ENCODE peak calls at places on chromosome X, in ten cellular contexts. One of them, this sample, is unnamed.

GRCh38 chrX:9923357-9923756 is 43.8 kb upstream of the CLDN34 start:
- DNase-seq in tibial nerve: no peak
- DNase-seq in GM12891: no peak
- DNase-seq in thyroid gland: peak
- DNase-seq in lower leg skin: no peak
- DNase-seq in transverse colon: no peak
- DNase-seq in sigmoid colon: no peak
- DNase-seq in A549: no peak
- DNase-seq in IMR-90: no peak
- DNase-seq in uterus: no peak
- DNase-seq in this sample: no peak

GRCh38 chrX:20116575-20117240 is at the start of gene MAP7D2:
- DNase-seq in tibial nerve: no peak
- DNase-seq in GM12891: no peak
- DNase-seq in thyroid gland: no peak
- DNase-seq in lower leg skin: no peak
- DNase-seq in transverse colon: no peak
- DNase-seq in sigmoid colon: no peak
- DNase-seq in A549: peak
- DNase-seq in IMR-90: no peak
- DNase-seq in uterus: no peak
- DNase-seq in this sample: no peak

GRCh38 chrX:123859409-123859827 is 435 bp upstream of the XIAP start:
- DNase-seq in tibial nerve: peak
- DNase-seq in GM12891: no peak
- DNase-seq in thyroid gland: no peak
- DNase-seq in lower leg skin: peak
- DNase-seq in transverse colon: peak
- DNase-seq in sigmoid colon: no peak
- DNase-seq in A549: no peak
- DNase-seq in IMR-90: no peak
- DNase-seq in uterus: no peak
- DNase-seq in this sample: peak

GRCh38 chrX:107507093-107507743 is 57.8 kb downstream of the FRMPD3 start:
- DNase-seq in tibial nerve: no peak
- DNase-seq in GM12891: no peak
- DNase-seq in thyroid gland: no peak
- DNase-seq in lower leg skin: peak
- DNase-seq in transverse colon: no peak
- DNase-seq in sigmoid colon: no peak
- DNase-seq in A549: no peak
- DNase-seq in IMR-90: no peak
- DNase-seq in uterus: no peak
- DNase-seq in this sample: no peak

GRCh38 chrX:132090370-132091152 is 37.3 kb downstream of the FRMD7 start:
- DNase-seq in tibial nerve: no peak
- DNase-seq in GM12891: no peak
- DNase-seq in thyroid gland: no peak
- DNase-seq in lower leg skin: no peak
- DNase-seq in transverse colon: no peak
- DNase-seq in sigmoid colon: no peak
- DNase-seq in A549: no peak
- DNase-seq in IMR-90: no peak
- DNase-seq in uterus: no peak
- DNase-seq in this sample: no peak

GRCh38 chrX:21490341-21490740 is 116.1 kb downstream of the CNKSR2 start:
- DNase-seq in tibial nerve: no peak
- DNase-seq in GM12891: no peak
- DNase-seq in thyroid gland: no peak
- DNase-seq in lower leg skin: no peak
- DNase-seq in transverse colon: no peak
- DNase-seq in sigmoid colon: no peak
- DNase-seq in A549: no peak
- DNase-seq in IMR-90: no peak
- DNase-seq in uterus: no peak
- DNase-seq in this sample: no peak

GRCh38 chrX:17521871-17522693 is 147.1 kb downstream of the NHS start:
- DNase-seq in tibial nerve: no peak
- DNase-seq in GM12891: no peak
- DNase-seq in thyroid gland: peak
- DNase-seq in lower leg skin: no peak
- DNase-seq in transverse colon: peak
- DNase-seq in sigmoid colon: no peak
- DNase-seq in A549: peak
- DNase-seq in IMR-90: peak
- DNase-seq in uterus: peak
- DNase-seq in this sample: peak

GRCh38 chrX:111131572-111131971 is 35.6 kb downstream of the PAK3 start:
- DNase-seq in tibial nerve: no peak
- DNase-seq in GM12891: no peak
- DNase-seq in thyroid gland: no peak
- DNase-seq in lower leg skin: no peak
- DNase-seq in transverse colon: no peak
- DNase-seq in sigmoid colon: no peak
- DNase-seq in A549: no peak
- DNase-seq in IMR-90: peak
- DNase-seq in uterus: no peak
- DNase-seq in this sample: no peak

GRCh38 chrX:112851806-112852205 is 11.2 kb upstream of the AMOT start:
- DNase-seq in tibial nerve: peak
- DNase-seq in GM12891: no peak
- DNase-seq in thyroid gland: peak
- DNase-seq in lower leg skin: no peak
- DNase-seq in transverse colon: no peak
- DNase-seq in sigmoid colon: no peak
- DNase-seq in A549: no peak
- DNase-seq in IMR-90: peak
- DNase-seq in uterus: no peak
- DNase-seq in this sample: no peak

GRCh38 chrX:40154853-40155616 is 57.3 kb upstream of the BCOR start:
- DNase-seq in tibial nerve: peak
- DNase-seq in GM12891: no peak
- DNase-seq in thyroid gland: peak
- DNase-seq in lower leg skin: no peak
- DNase-seq in transverse colon: peak
- DNase-seq in sigmoid colon: peak
- DNase-seq in A549: peak
- DNase-seq in IMR-90: peak
- DNase-seq in uterus: peak
- DNase-seq in this sample: no peak

GRCh38 chrX:141220342-141221008 is 21.8 kb downstream of the SPANXC start:
- DNase-seq in tibial nerve: no peak
- DNase-seq in GM12891: no peak
- DNase-seq in thyroid gland: no peak
- DNase-seq in lower leg skin: no peak
- DNase-seq in transverse colon: no peak
- DNase-seq in sigmoid colon: no peak
- DNase-seq in A549: peak
- DNase-seq in IMR-90: peak
- DNase-seq in uterus: no peak
- DNase-seq in this sample: no peak

GRCh38 chrX:49282647-49283011 is 13.0 kb downstream of the PPP1R3F start:
- DNase-seq in tibial nerve: no peak
- DNase-seq in GM12891: no peak
- DNase-seq in thyroid gland: no peak
- DNase-seq in lower leg skin: peak
- DNase-seq in transverse colon: no peak
- DNase-seq in sigmoid colon: peak
- DNase-seq in A549: no peak
- DNase-seq in IMR-90: peak
- DNase-seq in uterus: peak
- DNase-seq in this sample: no peak

GRCh38 chrX:138127314-138127713 is 561.4 kb downstream of the ZIC3 start:
- DNase-seq in tibial nerve: no peak
- DNase-seq in GM12891: no peak
- DNase-seq in thyroid gland: no peak
- DNase-seq in lower leg skin: no peak
- DNase-seq in transverse colon: no peak
- DNase-seq in sigmoid colon: no peak
- DNase-seq in A549: no peak
- DNase-seq in IMR-90: no peak
- DNase-seq in uterus: no peak
- DNase-seq in this sample: no peak

GRCh38 chrX:9885150-9885549 is 82.0 kb upstream of the CLDN34 start:
- DNase-seq in tibial nerve: peak
- DNase-seq in GM12891: peak
- DNase-seq in thyroid gland: peak
- DNase-seq in lower leg skin: no peak
- DNase-seq in transverse colon: peak
- DNase-seq in sigmoid colon: no peak
- DNase-seq in A549: peak
- DNase-seq in IMR-90: peak
- DNase-seq in uterus: no peak
- DNase-seq in this sample: peak

GRCh38 chrX:105263171-105263570 is 42.7 kb upstream of the TEX13A start:
- DNase-seq in tibial nerve: no peak
- DNase-seq in GM12891: no peak
- DNase-seq in thyroid gland: no peak
- DNase-seq in lower leg skin: no peak
- DNase-seq in transverse colon: no peak
- DNase-seq in sigmoid colon: no peak
- DNase-seq in A549: no peak
- DNase-seq in IMR-90: no peak
- DNase-seq in uterus: no peak
- DNase-seq in this sample: no peak

GRCh38 chrX:41684138-41684537 is 4.6 kb upstream of the GPR34 start:
- DNase-seq in tibial nerve: no peak
- DNase-seq in GM12891: no peak
- DNase-seq in thyroid gland: no peak
- DNase-seq in lower leg skin: no peak
- DNase-seq in transverse colon: no peak
- DNase-seq in sigmoid colon: no peak
- DNase-seq in A549: no peak
- DNase-seq in IMR-90: peak
- DNase-seq in uterus: no peak
- DNase-seq in this sample: no peak

GRCh38 chrX:50067435-50068292 is 133.1 kb downstream of the AKAP4 start:
- DNase-seq in tibial nerve: no peak
- DNase-seq in GM12891: no peak
- DNase-seq in thyroid gland: peak
- DNase-seq in lower leg skin: no peak
- DNase-seq in transverse colon: peak
- DNase-seq in sigmoid colon: no peak
- DNase-seq in A549: peak
- DNase-seq in IMR-90: peak
- DNase-seq in uterus: no peak
- DNase-seq in this sample: no peak

GRCh38 chrX:70043685-70044084 is 6.1 kb downstream of the AWAT2 start:
- DNase-seq in tibial nerve: no peak
- DNase-seq in GM12891: no peak
- DNase-seq in thyroid gland: no peak
- DNase-seq in lower leg skin: peak
- DNase-seq in transverse colon: no peak
- DNase-seq in sigmoid colon: peak
- DNase-seq in A549: no peak
- DNase-seq in IMR-90: no peak
- DNase-seq in uterus: no peak
- DNase-seq in this sample: no peak

GRCh38 chrX:65522739-65523372 is 11.7 kb downstream of the LAS1L start:
- DNase-seq in tibial nerve: no peak
- DNase-seq in GM12891: no peak
- DNase-seq in thyroid gland: no peak
- DNase-seq in lower leg skin: no peak
- DNase-seq in transverse colon: no peak
- DNase-seq in sigmoid colon: no peak
- DNase-seq in A549: no peak
- DNase-seq in IMR-90: peak
- DNase-seq in uterus: no peak
- DNase-seq in this sample: no peak

GRCh38 chrX:68387786-68388185 is 45.5 kb downstream of the OPHN1 start:
- DNase-seq in tibial nerve: no peak
- DNase-seq in GM12891: no peak
- DNase-seq in thyroid gland: no peak
- DNase-seq in lower leg skin: no peak
- DNase-seq in transverse colon: no peak
- DNase-seq in sigmoid colon: no peak
- DNase-seq in A549: no peak
- DNase-seq in IMR-90: no peak
- DNase-seq in uterus: no peak
- DNase-seq in this sample: no peak
- TF ChIP-seq POLR2A in tibial nerve: no peak
- TF ChIP-seq POLR2A in GM12891: no peak
- TF ChIP-seq POLR2A in thyroid gland: no peak
- TF ChIP-seq POLR2A in lower leg skin: no peak
- TF ChIP-seq POLR2A in transverse colon: no peak
- TF ChIP-seq POLR2A in sigmoid colon: no peak
- TF ChIP-seq POLR2A in A549: no peak
- TF ChIP-seq POLR2A in IMR-90: no peak
- TF ChIP-seq POLR2A in uterus: no peak
- TF ChIP-seq POLR2A in this sample: no peak

GRCh38 chrX:125340508-125340907 is 20.8 kb downstream of the TEX13C start:
- DNase-seq in tibial nerve: no peak
- DNase-seq in GM12891: no peak
- DNase-seq in thyroid gland: no peak
- DNase-seq in lower leg skin: no peak
- DNase-seq in transverse colon: no peak
- DNase-seq in sigmoid colon: no peak
- DNase-seq in A549: no peak
- DNase-seq in IMR-90: no peak
- DNase-seq in uterus: no peak
- DNase-seq in this sample: no peak
- TF ChIP-seq POLR2A in tibial nerve: no peak
- TF ChIP-seq POLR2A in GM12891: no peak
- TF ChIP-seq POLR2A in thyroid gland: no peak
- TF ChIP-seq POLR2A in lower leg skin: no peak
- TF ChIP-seq POLR2A in transverse colon: no peak
- TF ChIP-seq POLR2A in sigmoid colon: no peak
- TF ChIP-seq POLR2A in A549: no peak
- TF ChIP-seq POLR2A in IMR-90: no peak
- TF ChIP-seq POLR2A in uterus: no peak
- TF ChIP-seq POLR2A in this sample: no peak

GRCh38 chrX:147912093-147912801 is 528 bp downstream of the FMR1 start:
- DNase-seq in tibial nerve: peak
- DNase-seq in GM12891: peak
- DNase-seq in thyroid gland: peak
- DNase-seq in lower leg skin: peak
- DNase-seq in transverse colon: peak
- DNase-seq in sigmoid colon: peak
- DNase-seq in A549: peak
- DNase-seq in IMR-90: peak
- DNase-seq in uterus: peak
- DNase-seq in this sample: peak
- TF ChIP-seq POLR2A in tibial nerve: no peak
- TF ChIP-seq POLR2A in GM12891: no peak
- TF ChIP-seq POLR2A in thyroid gland: peak
- TF ChIP-seq POLR2A in lower leg skin: no peak
- TF ChIP-seq POLR2A in transverse colon: no peak
- TF ChIP-seq POLR2A in sigmoid colon: no peak
- TF ChIP-seq POLR2A in A549: no peak
- TF ChIP-seq POLR2A in IMR-90: no peak
- TF ChIP-seq POLR2A in uterus: no peak
- TF ChIP-seq POLR2A in this sample: no peak

DNA sequence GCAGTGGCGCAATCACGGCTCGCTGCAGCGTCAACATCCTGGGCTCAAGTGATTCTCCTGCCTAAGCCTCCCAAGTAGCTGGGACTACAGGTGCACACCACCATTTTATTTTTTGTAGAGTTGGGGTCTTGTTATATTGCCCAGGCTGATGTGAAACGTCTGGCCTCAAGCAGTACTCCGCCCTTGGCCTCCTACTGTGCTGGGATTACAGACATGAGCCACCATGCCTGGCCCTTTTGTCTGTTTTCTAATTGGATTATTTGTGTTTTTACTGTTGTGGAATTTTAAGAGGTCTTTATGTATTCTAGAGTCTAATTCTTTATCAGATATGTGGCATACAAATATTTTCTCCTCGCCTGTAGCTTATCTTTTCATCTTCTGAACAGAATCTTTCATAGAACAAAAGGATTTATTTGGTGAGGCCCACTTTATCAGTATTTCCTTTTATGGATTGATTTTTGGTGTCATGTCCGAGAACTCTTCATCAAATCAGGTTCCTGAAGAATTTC is 18.9 kb downstream of the PLS3 start:
- DNase-seq in tibial nerve: no peak
- DNase-seq in GM12891: no peak
- DNase-seq in thyroid gland: no peak
- DNase-seq in lower leg skin: no peak
- DNase-seq in transverse colon: no peak
- DNase-seq in sigmoid colon: no peak
- DNase-seq in A549: no peak
- DNase-seq in IMR-90: no peak
- DNase-seq in uterus: no peak
- DNase-seq in this sample: no peak
- TF ChIP-seq POLR2A in tibial nerve: no peak
- TF ChIP-seq POLR2A in GM12891: no peak
- TF ChIP-seq POLR2A in thyroid gland: no peak
- TF ChIP-seq POLR2A in lower leg skin: no peak
- TF ChIP-seq POLR2A in transverse colon: no peak
- TF ChIP-seq POLR2A in sigmoid colon: no peak
- TF ChIP-seq POLR2A in A549: no peak
- TF ChIP-seq POLR2A in IMR-90: no peak
- TF ChIP-seq POLR2A in uterus: no peak
- TF ChIP-seq POLR2A in this sample: no peak

This sample was measured in H54.